ENCODE peak calls at places on chromosomes 4 and X, in seven cellular contexts. E is HCT116, S is GM12878, J is SK-N-SH, I is HepG2, Y is K562, D is H1. V is an unnamed sample.

GRCh38 chr4:87512400-87512799 is 16.8 kb downstream of the SPARCL1 start:
- DNase-seq in I (no peak), D (no peak), J (no peak), E (no peak), S (no peak), Y (no peak), V (no peak)

GRCh38 chr4:4590496-4590895 is 48.6 kb upstream of the STX18 start:
- DNase-seq in J (no peak), D (no peak), S (no peak), I (no peak), Y (no peak), E (no peak), V (no peak)

GRCh38 chr4:83548151-83548905 is 12.4 kb downstream of the GPAT3 start:
- DNase-seq in I (peak; percentile 88), Y (peak; percentile 79), E (peak; percentile 99), S (peak; percentile 83), D (no peak), J (no peak), V (peak; percentile 86)

GRCh38 chr4:7691061-7691460 is 248.6 kb downstream of the AFAP1 start:
- DNase-seq in I (no peak), E (no peak), Y (no peak), J (no peak), D (no peak), S (no peak), V (no peak)

GRCh38 chrX:65601530-65602281 is 65.7 kb upstream of the MSN start:
- DNase-seq in I (peak; percentile 0), S (no peak), D (no peak), E (no peak), Y (no peak), J (no peak), V (no peak)

GRCh38 chr4:78768447-78769177 is 7.5 kb upstream of the BMP2K start:
- DNase-seq in D (no peak), S (no peak), J (no peak), Y (no peak), E (no peak), I (peak; percentile 53), V (no peak)

GRCh38 chr4:165502919-165503907 is 124.4 kb downstream of the CPE start:
- DNase-seq in S (no peak), D (no peak), I (peak; percentile 88), Y (no peak), J (no peak), E (peak; percentile 4), V (no peak)

GRCh38 chr4:5900844-5901243 is 8.0 kb upstream of the CRMP1 start:
- DNase-seq in E (no peak), D (no peak), Y (no peak), S (no peak), J (no peak), I (no peak), V (no peak)

GRCh38 chr4:14977836-14978235 is 24.4 kb upstream of the CPEB2 start:
- DNase-seq in E (no peak), I (no peak), S (no peak), Y (no peak), D (no peak), J (no peak), V (no peak)

GRCh38 chrX:13488706-13489105 is 80.7 kb upstream of the EGFL6 start:
- DNase-seq in S (no peak), Y (no peak), J (no peak), D (no peak), I (no peak), E (no peak), V (no peak)

GRCh38 chrX:12526296-12526695 is 264.9 kb upstream of the PRPS2 start:
- DNase-seq in Y (no peak), I (no peak), J (no peak), S (no peak), E (no peak), D (no peak), V (no peak)

GRCh38 chrX:131762802-131763234 is 218.9 kb downstream of the OR13H1 start:
- DNase-seq in D (no peak), I (no peak), Y (peak; percentile 6), E (no peak), S (peak; percentile 80), J (peak; percentile 50), V (peak; percentile 89)

GRCh38 chrX:13430136-13430827 is 110.4 kb upstream of the ATXN3L start:
- DNase-seq in S (no peak), Y (peak; percentile 10), J (no peak), D (no peak), E (no peak), I (no peak), V (no peak)

GRCh38 chr4:149887091-149887490 is 71.4 kb upstream of the IQCM start:
- DNase-seq in E (no peak), S (no peak), Y (no peak), D (no peak), J (no peak), I (no peak), V (no peak)

GRCh38 chrX:15947648-15948317 is 93.2 kb upstream of the AP1S2 start:
- DNase-seq in J (no peak), Y (peak; percentile 8), I (no peak), E (no peak), D (peak; percentile 49), S (no peak), V (no peak)

GRCh38 chrX:43716144-43716543 is 60.0 kb downstream of the MAOA start:
- DNase-seq in I (no peak), S (no peak), J (no peak), Y (no peak), D (no peak), E (no peak), V (no peak)

GRCh38 chr4:142350886-142351285 is 495.2 kb downstream of the INPP4B start:
- DNase-seq in Y (no peak), J (no peak), S (no peak), D (no peak), I (no peak), E (no peak), V (no peak)

GRCh38 chr4:154009191-154009590 is 220.3 kb upstream of the SFRP2 start:
- DNase-seq in Y (no peak), J (no peak), S (no peak), E (no peak), I (no peak), D (no peak), V (no peak)

GRCh38 chr4:77044458-77045124 is 31.2 kb downstream of the CCNI start:
- DNase-seq in D (no peak), Y (peak; percentile 23), J (no peak), E (no peak), S (peak; percentile 8), I (peak; percentile 9), V (peak; percentile 33)

GRCh38 chr4:77040856-77041576 is 34.8 kb downstream of the CCNI start:
- DNase-seq in Y (no peak), J (no peak), S (no peak), I (no peak), E (no peak), D (no peak), V (no peak)

GRCh38 chr4:77043507-77044131 is 32.2 kb downstream of the CCNI start:
- DNase-seq in I (no peak), D (no peak), Y (no peak), S (no peak), E (no peak), J (no peak), V (no peak)

GRCh38 chr4:77047037-77047436 is 28.8 kb downstream of the CCNI start:
- DNase-seq in Y (peak; percentile 42), D (no peak), J (peak; percentile 14), I (peak; percentile 10), S (no peak), E (no peak), V (peak; percentile 23)

GRCh38 chr4:77045490-77045889 is 30.3 kb downstream of the CCNI start:
- DNase-seq in Y (peak; percentile 12), S (no peak), I (no peak), E (no peak), J (no peak), D (no peak), V (peak; percentile 17)
- TF ChIP-seq JUND in Y (no peak), S (no peak), I (no peak), E (no peak), J (no peak), D (no peak), V (no peak)

GRCh38 chr4:69717778-69718177 is 42.6 kb downstream of the SULT1B1 start:
- DNase-seq in E (no peak), I (no peak), Y (no peak), S (no peak), J (no peak), D (no peak), V (no peak)

GRCh38 chr4:69714086-69714485 is 46.3 kb downstream of the SULT1B1 start:
- DNase-seq in S (no peak), D (no peak), Y (no peak), I (no peak), J (no peak), E (no peak), V (no peak)

GRCh38 chr4:69713593-69713992 is 46.8 kb downstream of the SULT1B1 start:
- DNase-seq in I (peak; percentile 65), E (no peak), Y (no peak), D (no peak), J (no peak), S (no peak), V (no peak)

GRCh38 chr4:69716654-69717053 is 43.8 kb downstream of the SULT1B1 start:
- DNase-seq in I (no peak), S (no peak), J (no peak), E (no peak), D (no peak), Y (no peak), V (no peak)

GRCh38 chr4:69718376-69719293 is 41.8 kb downstream of the SULT1B1 start:
- DNase-seq in Y (no peak), E (no peak), I (no peak), D (no peak), J (no peak), S (no peak), V (no peak)
- TF ChIP-seq JUND in Y (no peak), E (no peak), I (no peak), D (peak; percentile 11), J (no peak), S (no peak), V (no peak)

GRCh38 chr4:174999407-174999806 is 81.2 kb downstream of the ADAM29 start:
- DNase-seq in I (no peak), Y (no peak), S (no peak), J (no peak), E (no peak), D (no peak), V (no peak)
- TF ChIP-seq JUND in I (no peak), Y (no peak), S (no peak), J (no peak), E (no peak), D (no peak), V (no peak)

GRCh38 chr4:26032142-26032541 is 118.1 kb downstream of the SMIM20 start:
- DNase-seq in D (no peak), Y (no peak), S (no peak), J (no peak), E (no peak), I (no peak), V (no peak)

GRCh38 chr4:26033389-26033788 is 119.4 kb downstream of the SMIM20 start:
- DNase-seq in S (no peak), D (no peak), I (no peak), E (no peak), J (no peak), Y (no peak), V (no peak)

GRCh38 chr4:26030780-26031179 is 116.8 kb downstream of the SMIM20 start:
- DNase-seq in J (no peak), S (no peak), E (no peak), Y (no peak), D (no peak), I (no peak), V (no peak)

GRCh38 chr4:26031704-26032103 is 117.7 kb downstream of the SMIM20 start:
- DNase-seq in J (no peak), D (no peak), S (no peak), I (peak; percentile 15), E (no peak), Y (no peak), V (no peak)

GRCh38 chr4:26032572-26033320 is 118.7 kb downstream of the SMIM20 start:
- DNase-seq in Y (no peak), J (no peak), I (peak; percentile 61), D (no peak), E (no peak), S (no peak), V (no peak)
- TF ChIP-seq JUND in Y (no peak), J (no peak), I (no peak), D (no peak), E (no peak), S (no peak), V (no peak)